ENCODE peak calls at places on chromosomes 3 and 15, in ten cellular contexts. R is amygdala, K is G401, I is mucosa of gallbladder, V is NCI-H1105, A is left colon, U is Kasumi-1, J is HFFc6, G is stomach, X is heart left ventricle. D is an unnamed sample.

GRCh38 chr3:197809356-197810020 is 18.4 kb downstream of the LRCH3 start:
- DNase-seq in R (no peak), K (no peak), I (no peak), V (no peak), A (no peak), U (no peak), J (peak; percentile 86), G (no peak), X (no peak), D (no peak)

GRCh38 chr15:71366926-71367325 is 251.7 kb downstream of the THSD4 start:
- DNase-seq in R (no peak), K (no peak), I (no peak), V (no peak), A (no peak), U (no peak), J (no peak), G (no peak), X (no peak), D (no peak)

GRCh38 chr15:78996876-78997275 is 52.0 kb upstream of the CTSH start:
- DNase-seq in R (no peak), K (no peak), I (no peak), V (no peak), A (no peak), U (no peak), J (no peak), G (no peak), X (no peak), D (no peak)

GRCh38 chr15:69523010-69524001 is 70.7 kb downstream of the RPLP1 start:
- DNase-seq in R (peak; percentile 60), K (peak; percentile 67), I (peak; percentile 73), V (peak; percentile 67), A (peak; percentile 83), U (peak; percentile 50), J (peak; percentile 64), G (peak; percentile 84), X (peak; percentile 68), D (peak; percentile 66)

GRCh38 chr3:192108820-192109219 is 618.5 kb downstream of the FGF12 start:
- DNase-seq in R (no peak), K (no peak), I (no peak), V (no peak), A (no peak), U (no peak), J (no peak), G (no peak), X (no peak), D (no peak)

GRCh38 chr15:66948294-66948693 is 117.1 kb upstream of the SMAD3 start:
- DNase-seq in R (no peak), K (no peak), I (no peak), V (no peak), A (no peak), U (no peak), J (peak; percentile 62), G (no peak), X (no peak), D (no peak)

GRCh38 chr3:45182915-45183881 is 37.0 kb upstream of the CDCP1 start:
- DNase-seq in R (no peak), K (no peak), I (peak; percentile 64), V (no peak), A (peak; percentile 70), U (no peak), J (peak; percentile 39), G (peak; percentile 82), X (no peak), D (no peak)

GRCh38 chr3:148975696-148976095 is 15.6 kb upstream of the GYG1 start:
- DNase-seq in R (no peak), K (no peak), I (no peak), V (no peak), A (no peak), U (no peak), J (no peak), G (no peak), X (peak; percentile 45), D (no peak)

GRCh38 chr15:64857421-64857820 is 15.7 kb downstream of the PLEKHO2 start:
- DNase-seq in R (no peak), K (no peak), I (no peak), V (no peak), A (no peak), U (no peak), J (peak; percentile 65), G (no peak), X (no peak), D (no peak)

GRCh38 chr15:42734076-42734672 is 2.8 kb downstream of the CDAN1 start:
- DNase-seq in R (no peak), K (no peak), I (no peak), V (no peak), A (no peak), U (no peak), J (no peak), G (no peak), X (no peak), D (no peak)

GRCh38 chr3:141656771-141657170 is 81.3 kb upstream of the RNF7 start:
- DNase-seq in R (no peak), K (no peak), I (no peak), V (no peak), A (no peak), U (no peak), J (peak; percentile 62), G (no peak), X (no peak), D (no peak)

GRCh38 chr3:126137490-126138130 is 42.8 kb downstream of the ALDH1L1 start:
- DNase-seq in R (no peak), K (no peak), I (no peak), V (no peak), A (no peak), U (no peak), J (no peak), G (peak; percentile 19), X (no peak), D (peak; percentile 4)

GRCh38 chr3:112778298-112779008 is 68.2 kb downstream of the CD200R1L start:
- DNase-seq in R (no peak), K (no peak), I (no peak), V (no peak), A (no peak), U (no peak), J (peak; percentile 80), G (no peak), X (no peak), D (no peak)

GRCh38 chr3:179289295-179289694 is 33.5 kb upstream of the ZNF639 start:
- DNase-seq in R (no peak), K (no peak), I (no peak), V (no peak), A (no peak), U (no peak), J (no peak), G (no peak), X (no peak), D (no peak)

GRCh38 chr3:5278666-5279065 is 91.2 kb downstream of the EDEM1 start:
- DNase-seq in R (no peak), K (no peak), I (no peak), V (no peak), A (no peak), U (no peak), J (no peak), G (no peak), X (no peak), D (no peak)

GRCh38 chr15:98903377-98904018 is 104.1 kb downstream of the PGPEP1L start:
- DNase-seq in R (no peak), K (no peak), I (no peak), V (no peak), A (no peak), U (no peak), J (peak; percentile 45), G (no peak), X (no peak), D (no peak)